ENCODE peak calls at places on chromosome 7, in six cellular contexts. One of them, this sample, is unnamed.

GRCh38 chr7:50962962-50963374 is 180.3 kb upstream of the GRB10 start:
- DNase-seq in upper lobe of right lung: peak
- DNase-seq in neuronal stem cell: no peak
- DNase-seq in stimulated activated naive B cell treated with anti-CD40 and anti-IgM and Interleukin-4, amounts not matched to agents 10 μg/mL and 1 μg/mL and 100 μg/mL, for 72 hours: no peak
- DNase-seq in HEK293T: peak
- DNase-seq in fibroblast of mammary gland: peak
- DNase-seq in this sample: no peak

GRCh38 chr7:95055295-95055694 is 147.9 kb downstream of the PPP1R9A start:
- DNase-seq in upper lobe of right lung: no peak
- DNase-seq in neuronal stem cell: no peak
- DNase-seq in stimulated activated naive B cell treated with anti-CD40 and anti-IgM and Interleukin-4, amounts not matched to agents 10 μg/mL and 1 μg/mL and 100 μg/mL, for 72 hours: no peak
- DNase-seq in HEK293T: no peak
- DNase-seq in fibroblast of mammary gland: no peak
- DNase-seq in this sample: no peak

GRCh38 chr7:51139796-51140195 is 176.8 kb downstream of the COBL start:
- DNase-seq in upper lobe of right lung: no peak
- DNase-seq in neuronal stem cell: no peak
- DNase-seq in stimulated activated naive B cell treated with anti-CD40 and anti-IgM and Interleukin-4, amounts not matched to agents 10 μg/mL and 1 μg/mL and 100 μg/mL, for 72 hours: no peak
- DNase-seq in HEK293T: no peak
- DNase-seq in fibroblast of mammary gland: peak
- DNase-seq in this sample: no peak

GRCh38 chr7:43646603-43647313 is 63.9 kb downstream of the STK17A start:
- DNase-seq in upper lobe of right lung: no peak
- DNase-seq in neuronal stem cell: no peak
- DNase-seq in stimulated activated naive B cell treated with anti-CD40 and anti-IgM and Interleukin-4, amounts not matched to agents 10 μg/mL and 1 μg/mL and 100 μg/mL, for 72 hours: no peak
- DNase-seq in HEK293T: no peak
- DNase-seq in fibroblast of mammary gland: peak
- DNase-seq in this sample: no peak

GRCh38 chr7:867406-868188 is 8.8 kb upstream of the GET4 start:
- DNase-seq in upper lobe of right lung: peak
- DNase-seq in neuronal stem cell: no peak
- DNase-seq in stimulated activated naive B cell treated with anti-CD40 and anti-IgM and Interleukin-4, amounts not matched to agents 10 μg/mL and 1 μg/mL and 100 μg/mL, for 72 hours: no peak
- DNase-seq in HEK293T: no peak
- DNase-seq in fibroblast of mammary gland: peak
- DNase-seq in this sample: no peak

GRCh38 chr7:134016223-134016941 is 110.8 kb upstream of the LRGUK start:
- DNase-seq in upper lobe of right lung: no peak
- DNase-seq in neuronal stem cell: peak
- DNase-seq in stimulated activated naive B cell treated with anti-CD40 and anti-IgM and Interleukin-4, amounts not matched to agents 10 μg/mL and 1 μg/mL and 100 μg/mL, for 72 hours: no peak
- DNase-seq in HEK293T: peak
- DNase-seq in fibroblast of mammary gland: peak
- DNase-seq in this sample: peak

GRCh38 chr7:117645456-117646181 is 165.8 kb downstream of the CFTR start:
- DNase-seq in upper lobe of right lung: no peak
- DNase-seq in neuronal stem cell: no peak
- DNase-seq in stimulated activated naive B cell treated with anti-CD40 and anti-IgM and Interleukin-4, amounts not matched to agents 10 μg/mL and 1 μg/mL and 100 μg/mL, for 72 hours: no peak
- DNase-seq in HEK293T: no peak
- DNase-seq in fibroblast of mammary gland: peak
- DNase-seq in this sample: no peak

GRCh38 chr7:29956477-29956836 is 33.1 kb downstream of the SCRN1 start:
- DNase-seq in upper lobe of right lung: no peak
- DNase-seq in neuronal stem cell: no peak
- DNase-seq in stimulated activated naive B cell treated with anti-CD40 and anti-IgM and Interleukin-4, amounts not matched to agents 10 μg/mL and 1 μg/mL and 100 μg/mL, for 72 hours: no peak
- DNase-seq in HEK293T: no peak
- DNase-seq in fibroblast of mammary gland: no peak
- DNase-seq in this sample: no peak

GRCh38 chr7:21497072-21497471 is 45.8 kb upstream of the DNAH11 start:
- DNase-seq in upper lobe of right lung: no peak
- DNase-seq in neuronal stem cell: no peak
- DNase-seq in stimulated activated naive B cell treated with anti-CD40 and anti-IgM and Interleukin-4, amounts not matched to agents 10 μg/mL and 1 μg/mL and 100 μg/mL, for 72 hours: no peak
- DNase-seq in HEK293T: no peak
- DNase-seq in fibroblast of mammary gland: peak
- DNase-seq in this sample: no peak

GRCh38 chr7:106947244-106947728 is 82.2 kb downstream of the PIK3CG start:
- DNase-seq in upper lobe of right lung: no peak
- DNase-seq in neuronal stem cell: peak
- DNase-seq in stimulated activated naive B cell treated with anti-CD40 and anti-IgM and Interleukin-4, amounts not matched to agents 10 μg/mL and 1 μg/mL and 100 μg/mL, for 72 hours: peak
- DNase-seq in HEK293T: peak
- DNase-seq in fibroblast of mammary gland: peak
- DNase-seq in this sample: peak

GRCh38 chr7:151446412-151446811 is 6.5 kb upstream of the CRYGN start:
- DNase-seq in upper lobe of right lung: no peak
- DNase-seq in neuronal stem cell: no peak
- DNase-seq in stimulated activated naive B cell treated with anti-CD40 and anti-IgM and Interleukin-4, amounts not matched to agents 10 μg/mL and 1 μg/mL and 100 μg/mL, for 72 hours: no peak
- DNase-seq in HEK293T: no peak
- DNase-seq in fibroblast of mammary gland: no peak
- DNase-seq in this sample: no peak

GRCh38 chr7:154743211-154743610 is 259.7 kb downstream of the PAXIP1 start:
- DNase-seq in upper lobe of right lung: no peak
- DNase-seq in neuronal stem cell: peak
- DNase-seq in stimulated activated naive B cell treated with anti-CD40 and anti-IgM and Interleukin-4, amounts not matched to agents 10 μg/mL and 1 μg/mL and 100 μg/mL, for 72 hours: no peak
- DNase-seq in HEK293T: no peak
- DNase-seq in fibroblast of mammary gland: no peak
- DNase-seq in this sample: no peak

GRCh38 chr7:136698231-136698630 is 170.2 kb upstream of the CHRM2 start:
- DNase-seq in upper lobe of right lung: no peak
- DNase-seq in neuronal stem cell: no peak
- DNase-seq in stimulated activated naive B cell treated with anti-CD40 and anti-IgM and Interleukin-4, amounts not matched to agents 10 μg/mL and 1 μg/mL and 100 μg/mL, for 72 hours: no peak
- DNase-seq in HEK293T: no peak
- DNase-seq in fibroblast of mammary gland: no peak
- DNase-seq in this sample: no peak

GRCh38 chr7:20744913-20745587 is 41.6 kb downstream of the SP8 start:
- DNase-seq in upper lobe of right lung: no peak
- DNase-seq in neuronal stem cell: no peak
- DNase-seq in stimulated activated naive B cell treated with anti-CD40 and anti-IgM and Interleukin-4, amounts not matched to agents 10 μg/mL and 1 μg/mL and 100 μg/mL, for 72 hours: no peak
- DNase-seq in HEK293T: peak
- DNase-seq in fibroblast of mammary gland: no peak
- DNase-seq in this sample: no peak

GRCh38 chr7:47285860-47286491 is 295.9 kb downstream of the TNS3 start:
- DNase-seq in upper lobe of right lung: no peak
- DNase-seq in neuronal stem cell: no peak
- DNase-seq in stimulated activated naive B cell treated with anti-CD40 and anti-IgM and Interleukin-4, amounts not matched to agents 10 μg/mL and 1 μg/mL and 100 μg/mL, for 72 hours: no peak
- DNase-seq in HEK293T: no peak
- DNase-seq in fibroblast of mammary gland: peak
- DNase-seq in this sample: no peak

GRCh38 chr7:43175525-43176200 is 63.2 kb downstream of the HECW1 start:
- DNase-seq in upper lobe of right lung: no peak
- DNase-seq in neuronal stem cell: no peak
- DNase-seq in stimulated activated naive B cell treated with anti-CD40 and anti-IgM and Interleukin-4, amounts not matched to agents 10 μg/mL and 1 μg/mL and 100 μg/mL, for 72 hours: no peak
- DNase-seq in HEK293T: no peak
- DNase-seq in fibroblast of mammary gland: no peak
- DNase-seq in this sample: no peak

GRCh38 chr7:17256375-17256774 is 42.1 kb upstream of the AHR start:
- DNase-seq in upper lobe of right lung: no peak
- DNase-seq in neuronal stem cell: no peak
- DNase-seq in stimulated activated naive B cell treated with anti-CD40 and anti-IgM and Interleukin-4, amounts not matched to agents 10 μg/mL and 1 μg/mL and 100 μg/mL, for 72 hours: no peak
- DNase-seq in HEK293T: no peak
- DNase-seq in fibroblast of mammary gland: no peak
- DNase-seq in this sample: no peak

GRCh38 chr7:121531175-121532070 is 135.3 kb upstream of the FAM3C start:
- DNase-seq in upper lobe of right lung: no peak
- DNase-seq in neuronal stem cell: no peak
- DNase-seq in stimulated activated naive B cell treated with anti-CD40 and anti-IgM and Interleukin-4, amounts not matched to agents 10 μg/mL and 1 μg/mL and 100 μg/mL, for 72 hours: no peak
- DNase-seq in HEK293T: no peak
- DNase-seq in fibroblast of mammary gland: no peak
- DNase-seq in this sample: no peak

GRCh38 chr7:69467826-69468225 is 130.4 kb upstream of the AUTS2 start:
- DNase-seq in upper lobe of right lung: no peak
- DNase-seq in neuronal stem cell: no peak
- DNase-seq in stimulated activated naive B cell treated with anti-CD40 and anti-IgM and Interleukin-4, amounts not matched to agents 10 μg/mL and 1 μg/mL and 100 μg/mL, for 72 hours: no peak
- DNase-seq in HEK293T: no peak
- DNase-seq in fibroblast of mammary gland: peak
- DNase-seq in this sample: no peak

GRCh38 chr7:1881946-1882345 is 211.9 kb downstream of the ELFN1 start:
- DNase-seq in upper lobe of right lung: no peak
- DNase-seq in neuronal stem cell: no peak
- DNase-seq in stimulated activated naive B cell treated with anti-CD40 and anti-IgM and Interleukin-4, amounts not matched to agents 10 μg/mL and 1 μg/mL and 100 μg/mL, for 72 hours: no peak
- DNase-seq in HEK293T: no peak
- DNase-seq in fibroblast of mammary gland: no peak
- DNase-seq in this sample: no peak

This sample was measured in iPS DF 6.9.